ENCODE peak calls at places on chromosome 12, in nine cellular contexts. C is Peyer's patch, L is HCT116, J is testis, X is heart left ventricle, V is A549, N is stomach, G is uterus, U is HepG2. T is an unnamed sample.

GRCh38 chr12:14952295-14952995 is 9.0 kb downstream of the ARHGDIB start:
- DNase-seq in U (peak; percentile 42), X (no peak), V (peak; percentile 42), N (no peak), L (peak; percentile 48), G (no peak), J (no peak), C (peak; percentile 57), T (no peak)

GRCh38 chr12:51262758-51263177 is 7.4 kb downstream of the SMAGP start:
- DNase-seq in C (no peak), X (no peak), G (no peak), N (peak; percentile 78), L (peak; percentile 84), U (no peak), J (peak; percentile 75), V (peak; percentile 46), T (no peak)

GRCh38 chr12:10716704-10717315 is 6.3 kb downstream of the YBX3 start:
- DNase-seq in U (no peak), J (peak; percentile 80), V (peak; percentile 51), X (peak; percentile 87), N (peak; percentile 73), L (peak; percentile 75), C (peak; percentile 31), G (peak; percentile 79), T (peak; percentile 91)

GRCh38 chr12:15754233-15754632 is 35.0 kb downstream of the EPS8 start:
- DNase-seq in U (no peak), C (no peak), L (no peak), V (no peak), J (no peak), X (no peak), G (no peak), N (no peak), T (no peak)

GRCh38 chr12:110661337-110661972 is 27.5 kb downstream of the HVCN1 start:
- DNase-seq in U (no peak), C (peak; percentile 88), G (no peak), L (no peak), J (peak; percentile 16), X (peak; percentile 51), V (no peak), N (peak; percentile 27), T (peak; percentile 48)

GRCh38 chr12:6965026-6965661 is 5.3 kb downstream of the PHB2 start:
- DNase-seq in X (peak; percentile 89), L (peak; percentile 79), C (peak; percentile 82), N (peak; percentile 91), V (peak; percentile 92), G (peak; percentile 86), U (peak; percentile 72), J (peak; percentile 85), T (peak; percentile 97)

GRCh38 chr12:96814200-96814599 is 92.9 kb upstream of the NEDD1 start:
- DNase-seq in J (no peak), X (no peak), L (no peak), U (no peak), N (no peak), V (no peak), C (no peak), G (no peak), T (no peak)

GRCh38 chr12:12881495-12881894 is 9.9 kb upstream of the GPRC5A start:
- DNase-seq in U (peak; percentile 39), J (no peak), N (no peak), G (no peak), X (no peak), L (peak; percentile 91), C (no peak), V (no peak), T (no peak)

GRCh38 chr12:48000878-48001321 is 3.4 kb downstream of the COL2A1 start:
- DNase-seq in J (no peak), X (peak; percentile 57), V (peak; percentile 60), N (no peak), U (no peak), L (peak; percentile 1), C (no peak), G (no peak), T (peak; percentile 87)

GRCh38 chr12:13462450-13462849 is 265.9 kb downstream of the EMP1 start:
- DNase-seq in J (no peak), U (no peak), C (no peak), V (no peak), G (no peak), X (no peak), N (no peak), L (no peak), T (no peak)

GRCh38 chr12:92552412-92553108 is 150.2 kb upstream of the PLEKHG7 start:
- DNase-seq in X (no peak), U (no peak), N (no peak), G (no peak), C (no peak), V (no peak), L (no peak), J (no peak), T (no peak)
- TF ChIP-seq POLR2A in X (no peak), U (no peak), N (no peak), G (no peak), C (no peak), V (no peak), L (no peak), J (no peak), T (no peak)

GRCh38 chr12:5031242-5031641 is 12.4 kb upstream of the KCNA5 start:
- DNase-seq in V (no peak), U (no peak), C (no peak), N (no peak), J (no peak), G (no peak), X (no peak), L (no peak), T (no peak)
- H3K4me3 ChIP-seq in V (no peak overlapping the region), U (no peak overlapping the region), C (no peak overlapping the region), N (no peak overlapping the region), J (no peak overlapping the region), G (no peak overlapping the region), X (no peak overlapping the region), L (no peak overlapping the region), T (no peak overlapping the region)

DNA sequence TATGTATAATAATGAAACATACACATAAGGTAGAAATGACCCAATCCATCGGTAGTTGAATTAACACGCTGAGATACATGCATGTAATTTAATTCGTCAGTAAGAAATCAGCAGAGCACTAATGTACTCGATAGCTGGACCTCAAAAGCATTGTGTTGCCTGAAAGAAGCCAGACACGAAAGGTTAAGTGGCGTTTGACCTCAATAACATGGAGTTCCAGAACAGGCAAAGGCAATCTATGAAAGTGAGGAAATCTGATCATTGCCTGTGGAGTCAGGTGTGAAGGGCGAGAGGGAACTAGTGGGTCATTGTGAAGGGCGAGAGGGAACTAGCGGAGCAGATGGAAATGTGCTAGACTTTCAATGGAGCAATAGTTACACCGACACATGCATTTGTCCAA is 970.4 kb upstream of the TMEM132C start:
- DNase-seq in L (no peak), N (no peak), C (no peak), U (no peak), G (no peak), X (no peak), V (no peak), J (no peak), T (peak; percentile 9)
- TF ChIP-seq POLR2A in L (no peak), N (no peak), C (no peak), U (no peak), G (no peak), X (no peak), V (no peak), J (no peak), T (no peak)

GRCh38 chr12:32507559-32508276 is 108.4 kb downstream of the FGD4 start:
- DNase-seq in X (no peak), V (no peak), G (no peak), C (no peak), J (no peak), N (no peak), U (no peak), L (no peak), T (no peak)

GRCh38 chr12:32504626-32505025 is 105.3 kb downstream of the FGD4 start:
- DNase-seq in N (no peak), L (no peak), U (no peak), J (no peak), X (no peak), C (no peak), G (no peak), V (no peak), T (no peak)

GRCh38 chr12:32505067-32505466 is 105.7 kb downstream of the FGD4 start:
- DNase-seq in J (no peak), C (no peak), L (no peak), N (no peak), X (no peak), G (no peak), V (no peak), U (no peak), T (no peak)

GRCh38 chr12:32502693-32503510 is 103.5 kb downstream of the FGD4 start:
- DNase-seq in X (no peak), J (peak; percentile 65), G (no peak), V (no peak), L (no peak), N (no peak), U (no peak), C (no peak), T (no peak)

DNA sequence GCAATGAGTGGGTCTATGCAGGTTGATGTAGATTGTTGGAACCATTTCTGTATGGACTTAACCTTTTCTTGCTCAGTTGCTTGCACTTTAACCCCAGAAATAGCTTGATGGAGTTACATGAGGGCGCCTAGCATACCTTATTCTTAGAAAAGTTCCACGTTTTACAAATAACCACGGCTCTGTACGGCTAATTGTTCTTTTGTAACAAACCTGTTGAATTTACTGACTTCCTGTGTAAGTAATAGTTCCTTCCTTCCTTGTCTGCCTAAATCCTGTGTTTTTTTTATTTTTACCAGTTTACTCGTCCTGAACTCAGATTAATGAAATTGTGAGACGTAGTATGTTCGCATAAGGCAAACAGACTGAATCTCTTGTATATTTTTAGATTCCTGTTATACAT is 106.2 kb downstream of the FGD4 start:
- DNase-seq in N (no peak), J (no peak), L (no peak), X (no peak), V (no peak), G (no peak), U (no peak), C (no peak), T (no peak)
- H3K4me3 ChIP-seq in N (peak overlapping the region; percentile 32), J (no peak overlapping the region), L (no peak overlapping the region), X (peak overlapping the region; percentile 22), V (no peak overlapping the region), G (no peak overlapping the region), U (no peak overlapping the region), C (no peak overlapping the region), T (no peak overlapping the region)

GRCh38 chr12:132560831-132561783 is 49.3 kb downstream of the LRCOL1 start:
- DNase-seq in V (peak; percentile 89), G (no peak), L (peak; percentile 75), X (no peak), N (peak; percentile 54), C (peak; percentile 73), U (peak; percentile 62), J (peak; percentile 69), T (no peak)
- TF ChIP-seq POLR2A in V (no peak), G (no peak), L (no peak), X (no peak), N (no peak), C (no peak), U (no peak), J (no peak), T (no peak)

T was measured in lower leg skin.